ENCODE peak calls at places on chromosomes 7 and 10, in eight cellular contexts. U is Panc1; M is NCI-H460; P is AG09309; I is endodermal cell; D is stimulated activated CD8-positive, alpha-beta memory T cell treated with anti-CD3 and anti-CD28 coated beads, Interleukin-15, amount 100 ng/mL, for 24 hours; C is neuronal stem cell; S is ACHN. J is an unnamed sample.

GRCh38 chr10:86392723-86393094 is 26.1 kb upstream of the GRID1 start:
- DNase-seq in S (no peak), I (no peak), M (no peak), C (no peak), D (no peak), U (no peak), P (no peak), J (no peak)

GRCh38 chr10:95289921-95290421 is 832 bp downstream of the PDLIM1 start:
- DNase-seq in P (no peak), S (no peak), U (no peak), M (no peak), I (peak), D (no peak), C (no peak), J (no peak)

GRCh38 chr10:21732067-21732772 is 198.2 kb downstream of the MLLT10 start:
- DNase-seq in D (no peak), M (peak), P (peak), U (no peak), S (peak), C (peak), I (peak), J (peak)

GRCh38 chr7:141992154-141992553 is 3.5 kb upstream of the MGAM start:
- DNase-seq in C (no peak), I (no peak), U (no peak), P (no peak), D (no peak), M (no peak), S (no peak), J (no peak)

GRCh38 chr7:2523941-2524807 is 4.6 kb downstream of the LFNG start:
- DNase-seq in U (no peak), S (peak), C (peak), D (no peak), I (peak), P (no peak), M (no peak), J (no peak)

GRCh38 chr10:24415455-24416169 is 206.7 kb downstream of the KIAA1217 start:
- DNase-seq in S (no peak), P (no peak), U (no peak), M (no peak), D (no peak), C (no peak), I (peak), J (peak)

GRCh38 chr7:134891262-134892001 is 94.9 kb upstream of the AGBL3 start:
- DNase-seq in C (peak), I (peak), M (peak), P (no peak), S (peak), D (no peak), U (peak), J (peak)

GRCh38 chr10:123517376-123517775 is 148.8 kb upstream of the GPR26 start:
- DNase-seq in S (no peak), D (no peak), I (peak), U (no peak), P (no peak), M (no peak), C (no peak), J (no peak)

GRCh38 chr10:110003524-110003885 is 4.3 kb upstream of the ADD3 start:
- DNase-seq in M (no peak), S (no peak), I (no peak), C (no peak), U (no peak), D (no peak), P (no peak), J (no peak)

GRCh38 chr7:123366991-123367390 is 167.2 kb upstream of the SLC13A1 start:
- DNase-seq in S (no peak), C (no peak), M (no peak), I (no peak), U (no peak), D (no peak), P (no peak), J (no peak)

GRCh38 chr10:22737587-22737986 is 23.2 kb upstream of the PIP4K2A start:
- DNase-seq in C (no peak), U (no peak), D (no peak), S (peak), I (no peak), M (no peak), P (no peak), J (peak)

GRCh38 chr10:103295391-103296044 is 18.6 kb downstream of the INA start:
- DNase-seq in U (no peak), P (peak), M (no peak), C (no peak), D (no peak), S (no peak), I (no peak), J (peak)